ENCODE peak calls at places on chromosomes 5 and 9, in five cellular contexts. G is CD8-positive, alpha-beta T cell; T is neuronal stem cell; C is effector memory CD4-positive, alpha-beta T cell; L is ascending aorta. D is an unnamed sample.

GRCh38 chr9:95552814-95553546 is 36.2 kb upstream of the PTCH1 start:
- DNase-seq in G (peak; percentile 45), T (no peak), C (no peak), L (no peak), D (no peak)

GRCh38 chr5:55547792-55548191 is 13.0 kb upstream of the PLPP1 start:
- DNase-seq in G (no peak), T (no peak), C (no peak), L (no peak), D (no peak)

GRCh38 chr5:111127453-111128195 is 35.5 kb downstream of the WDR36 start:
- DNase-seq in G (no peak), T (no peak), C (no peak), L (no peak), D (no peak)

GRCh38 chr5:97078958-97079357 is 63.5 kb downstream of the LIX1 start:
- DNase-seq in G (no peak), T (no peak), C (no peak), L (no peak), D (no peak)

GRCh38 chr9:91433180-91433579 is 9.5 kb upstream of the NFIL3 start:
- DNase-seq in G (no peak), T (no peak), C (no peak), L (no peak), D (peak; percentile 59)

GRCh38 chr5:109693535-109694152 is 3.9 kb downstream of the MAN2A1 start:
- DNase-seq in G (no peak), T (no peak), C (no peak), L (no peak), D (no peak)

GRCh38 chr5:160297004-160297403 is 15.4 kb downstream of the CCNJL start:
- DNase-seq in G (no peak), T (no peak), C (no peak), L (no peak), D (no peak)

GRCh38 chr5:33526755-33527154 is 86.0 kb downstream of the TARS1 start:
- DNase-seq in G (no peak), T (no peak), C (no peak), L (no peak), D (no peak)

GRCh38 chr5:94901071-94901979 is 282.9 kb downstream of the SLF1 start:
- DNase-seq in G (no peak), T (no peak), C (no peak), L (no peak), D (peak; percentile 46)

GRCh38 chr5:56454219-56454862 is 221.2 kb upstream of the ANKRD55 start:
- DNase-seq in G (no peak), T (no peak), C (no peak), L (no peak), D (no peak)

GRCh38 chr9:70485273-70485858 is 70.9 kb upstream of the KLF9 start:
- DNase-seq in G (no peak), T (no peak), C (no peak), L (no peak), D (no peak)

GRCh38 chr5:14510156-14510734 is 71.3 kb upstream of the OTULINL start:
- DNase-seq in G (no peak), T (no peak), C (no peak), L (no peak), D (no peak)

GRCh38 chr5:80961376-80962281 is 1.5 kb downstream of the RASGRF2 start:
- DNase-seq in G (peak; percentile 35), T (peak; percentile 9), C (peak; percentile 20), L (no peak), D (peak; percentile 78)

GRCh38 chr5:116451905-116452450 is 122.6 kb downstream of the SEMA6A start:
- DNase-seq in G (no peak), T (no peak), C (no peak), L (no peak), D (no peak)

GRCh38 chr5:149387081-149387611 is 8.1 kb upstream of the IL17B start:
- DNase-seq in G (no peak), T (no peak), C (no peak), L (peak; percentile 80), D (no peak)

DNA sequence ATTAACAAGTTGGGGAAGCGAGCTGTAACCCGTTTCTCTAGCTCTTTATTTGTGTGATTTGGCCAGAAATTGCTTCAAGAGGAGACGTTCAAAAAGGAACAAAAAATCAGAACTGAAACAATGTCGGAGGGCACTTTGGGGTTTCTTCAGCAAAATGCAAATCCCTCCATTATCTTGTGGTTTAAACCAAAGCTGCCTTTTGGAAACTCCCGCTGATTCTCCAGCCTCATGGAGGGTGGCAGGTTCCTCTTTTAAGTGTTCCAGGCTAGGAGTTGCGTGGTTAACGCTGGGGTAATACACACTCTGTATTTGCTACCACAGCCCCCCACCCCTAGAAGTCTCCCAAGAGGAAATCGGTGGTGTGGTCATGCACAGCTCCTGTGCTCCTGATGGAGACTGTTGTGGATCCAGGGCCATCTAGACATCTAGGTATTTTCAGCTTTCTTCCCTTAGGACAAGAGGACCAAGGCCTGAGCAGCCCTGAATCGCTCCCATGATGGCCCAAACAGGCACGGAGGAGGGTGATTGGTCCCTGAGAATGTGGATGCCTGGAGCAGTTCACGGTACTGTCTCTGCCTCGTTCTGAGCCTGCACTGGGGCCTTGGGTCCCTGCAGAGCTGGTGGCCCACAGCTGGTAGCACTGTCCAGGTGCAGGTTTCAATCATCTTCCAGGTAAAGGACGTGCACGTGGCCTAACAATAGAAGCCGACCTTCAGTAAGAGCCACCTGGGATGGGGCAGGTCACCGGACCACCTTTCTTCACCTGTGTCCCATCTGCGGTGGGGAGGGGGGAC is 19.2 kb upstream of the FCN1 start:
- DNase-seq in G (no peak), T (no peak), C (no peak), L (no peak), D (no peak)
- H3K4me1 ChIP-seq in G (no peaks in the 10 kb centered on the region), T (no peaks in the 10 kb centered on the region), C (no peaks in the 10 kb centered on the region), L (no peaks in the 10 kb centered on the region), D (peaks cover 12% of the 10 kb centered on the region)

GRCh38 chr9:20478780-20479179 is 143.5 kb downstream of the MLLT3 start:
- DNase-seq in G (no peak), T (no peak), C (no peak), L (no peak), D (peak; percentile 3)
- H3K27ac ChIP-seq in G (no peak overlapping the region), T (no peak overlapping the region), C (no peak overlapping the region), L (no peak overlapping the region), D (no peak overlapping the region)

GRCh38 chr5:65101706-65102105 is 333.0 kb downstream of the CWC27 start:
- DNase-seq in G (no peak), T (no peak), C (no peak), L (no peak), D (no peak)
- H3K4me3 ChIP-seq in G (no peak overlapping the region), T (no peak overlapping the region), C (no peak overlapping the region), L (no peak overlapping the region), D (no peak overlapping the region)

GRCh38 chr5:151004499-151004898 is 15.9 kb upstream of the GPX3 start:
- DNase-seq in G (no peak), T (no peak), C (no peak), L (no peak), D (no peak)
- H3K4me1 ChIP-seq in G (no peaks in the 10 kb centered on the region), T (no peaks in the 10 kb centered on the region), C (no peaks in the 10 kb centered on the region), L (peaks cover 22% of the 10 kb centered on the region), D (no peaks in the 10 kb centered on the region)

DNA sequence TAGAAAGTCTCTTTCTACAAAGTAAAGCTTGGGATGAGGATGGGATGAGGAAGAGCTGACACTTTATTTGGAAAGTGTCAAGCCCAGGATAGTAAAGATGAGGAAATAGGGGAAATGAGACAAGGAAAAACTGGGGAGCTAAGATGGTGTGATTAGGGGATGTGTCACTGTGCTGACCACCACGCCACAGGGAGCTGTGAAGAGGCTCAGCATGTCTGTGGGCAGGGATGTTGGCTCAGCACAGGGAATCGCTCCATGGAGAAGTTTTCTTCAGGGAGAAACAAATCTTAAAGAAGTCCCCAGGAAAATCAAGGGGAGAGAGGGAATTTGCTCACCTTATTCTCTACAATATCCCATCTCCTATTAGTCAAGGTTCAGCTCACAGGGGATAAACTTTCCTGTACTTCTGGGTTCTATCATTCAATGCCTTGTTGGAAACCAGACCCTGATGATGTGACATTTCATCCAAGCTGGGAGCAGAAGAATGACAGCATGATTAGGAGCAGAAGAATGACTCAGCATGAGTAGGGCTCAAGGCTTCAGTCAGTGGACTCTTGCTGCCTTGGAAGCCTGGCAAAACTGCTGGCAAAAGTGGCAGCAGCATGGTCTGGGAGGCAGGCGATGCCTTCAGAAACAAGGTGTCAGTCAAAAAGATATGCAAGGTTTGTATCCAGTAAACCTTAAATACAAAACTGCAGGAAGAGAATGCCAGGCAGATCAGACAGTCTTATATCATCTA is 4.9 kb downstream of the HSPB3 start:
- DNase-seq in G (no peak), T (no peak), C (no peak), L (no peak), D (no peak)
- H3K27ac ChIP-seq in G (no peak overlapping the region), T (no peak overlapping the region), C (no peak overlapping the region), L (no peak overlapping the region), D (no peak overlapping the region)

D was measured in A673.